ENCODE peak calls at places on chromosomes 11 and 22, in five cellular contexts. One of them, this sample, is unnamed.
A peak's percentile ranks its signal among the peaks of the same experiment; 100 is the strongest.

GRCh38 chr11:110168404-110168803 is 75.2 kb downstream of the ZC3H12C start:
- DNase-seq in Peyer's patch: no peak
- DNase-seq in endothelial cell: no peak
- DNase-seq in CD4-positive, CD25-positive, alpha-beta regulatory T cell: no peak
- DNase-seq in iris pigment epithelial cell: no peak
- DNase-seq in this sample: no peak

GRCh38 chr22:21068681-21069276 is 23.0 kb downstream of the LRRC74B start:
- DNase-seq in endothelial cell: no peak
- DNase-seq in CD4-positive, CD25-positive, alpha-beta regulatory T cell: no peak
- DNase-seq in Peyer's patch: peak; percentile 22
- DNase-seq in iris pigment epithelial cell: no peak
- DNase-seq in this sample: no peak

GRCh38 chr11:82776377-82776776 is 42.7 kb upstream of the FAM181B start:
- DNase-seq in Peyer's patch: no peak
- DNase-seq in iris pigment epithelial cell: peak; percentile 5
- DNase-seq in CD4-positive, CD25-positive, alpha-beta regulatory T cell: no peak
- DNase-seq in endothelial cell: no peak
- DNase-seq in this sample: no peak

GRCh38 chr11:4187055-4187988 is 92.7 kb downstream of the RRM1 start:
- DNase-seq in endothelial cell: peak; percentile 96
- DNase-seq in Peyer's patch: peak; percentile 92
- DNase-seq in iris pigment epithelial cell: peak; percentile 74
- DNase-seq in CD4-positive, CD25-positive, alpha-beta regulatory T cell: peak; percentile 69
- DNase-seq in this sample: peak; percentile 87

GRCh38 chr11:41978951-41979350 is 519.5 kb upstream of the LRRC4C start:
- DNase-seq in CD4-positive, CD25-positive, alpha-beta regulatory T cell: no peak
- DNase-seq in endothelial cell: no peak
- DNase-seq in Peyer's patch: no peak
- DNase-seq in iris pigment epithelial cell: no peak
- DNase-seq in this sample: no peak

GRCh38 chr11:92709329-92709728 is 260.1 kb upstream of the MTNR1B start:
- DNase-seq in iris pigment epithelial cell: no peak
- DNase-seq in endothelial cell: no peak
- DNase-seq in CD4-positive, CD25-positive, alpha-beta regulatory T cell: no peak
- DNase-seq in Peyer's patch: no peak
- DNase-seq in this sample: no peak

GRCh38 chr22:39431821-39432251 is 25.0 kb upstream of the MGAT3 start:
- DNase-seq in Peyer's patch: no peak
- DNase-seq in endothelial cell: no peak
- DNase-seq in iris pigment epithelial cell: peak; percentile 31
- DNase-seq in CD4-positive, CD25-positive, alpha-beta regulatory T cell: no peak
- DNase-seq in this sample: peak; percentile 65

GRCh38 chr11:10567466-10567865 is 999 bp downstream of the LYVE1 start:
- DNase-seq in CD4-positive, CD25-positive, alpha-beta regulatory T cell: no peak
- DNase-seq in Peyer's patch: no peak
- DNase-seq in iris pigment epithelial cell: no peak
- DNase-seq in endothelial cell: no peak
- DNase-seq in this sample: no peak

GRCh38 chr11:46335858-46336600 is 11.2 kb upstream of the DGKZ start:
- DNase-seq in CD4-positive, CD25-positive, alpha-beta regulatory T cell: no peak
- DNase-seq in endothelial cell: no peak
- DNase-seq in Peyer's patch: no peak
- DNase-seq in iris pigment epithelial cell: no peak
- DNase-seq in this sample: no peak

GRCh38 chr22:41367680-41368542 is 13.8 kb upstream of the TEF start:
- DNase-seq in iris pigment epithelial cell: peak; percentile 67
- DNase-seq in Peyer's patch: no peak
- DNase-seq in CD4-positive, CD25-positive, alpha-beta regulatory T cell: no peak
- DNase-seq in endothelial cell: no peak
- DNase-seq in this sample: peak; percentile 67

This sample was measured in fibroblast of the aortic adventitia.